ENCODE peak calls at places on chromosome 12, in four cellular contexts. S, G, I and H are unnamed samples.

GRCh38 chr12:108302471-108303311 is 36.4 kb downstream of the CMKLR1 start:
- DNase-seq in I (no peak), S (peak; percentile 89), G (no peak), H (no peak)

GRCh38 chr12:111404362-111405148 is 1.2 kb upstream of the SH2B3 start:
- DNase-seq in S (no peak), I (peak; percentile 61), G (no peak), H (no peak)

GRCh38 chr12:66269757-66270383 is 32.4 kb upstream of the HELB start:
- DNase-seq in I (peak; percentile 38), G (no peak), S (no peak), H (no peak)

GRCh38 chr12:632102-632696 is 31.0 kb downstream of the NINJ2 start:
- DNase-seq in S (peak; percentile 25), G (no peak), I (no peak), H (no peak)

GRCh38 chr12:92297932-92298681 is 152.5 kb upstream of the BTG1 start:
- DNase-seq in G (no peak), I (peak; percentile 32), S (peak; percentile 33), H (no peak)

GRCh38 chr12:47604474-47604873 is 101.4 kb downstream of the RPAP3 start:
- DNase-seq in I (no peak), S (no peak), G (no peak), H (no peak)

GRCh38 chr12:132428872-132429121 is 61.2 kb upstream of the FBRSL1 start:
- DNase-seq in I (no peak), G (no peak), S (no peak), H (peak; percentile 50)

GRCh38 chr12:72523754-72524153 is 251.6 kb downstream of the TRHDE start:
- DNase-seq in S (no peak), G (no peak), I (no peak), H (no peak)

GRCh38 chr12:51846911-51847829 is 1.3 kb downstream of the FIGNL2 start:
- DNase-seq in I (peak; percentile 41), S (no peak), G (no peak), H (no peak)

GRCh38 chr12:130087222-130087621 is 75.0 kb upstream of the FZD10 start:
- DNase-seq in G (no peak), I (peak; percentile 36), S (no peak), H (no peak)